ENCODE peak calls at places on chromosomes 6 and 20, in nine cellular contexts. U, J, T, K, H, N, A, G and F are unnamed samples.

GRCh38 chr6:35091353-35092083 is 49.6 kb downstream of the TCP11 start:
- DNase-seq in G (no peak), J (no peak), K (no peak), N (no peak), H (no peak), T (peak; percentile 42), A (no peak), U (no peak), F (no peak)

GRCh38 chr20:21048841-21049273 is 57.3 kb downstream of the LINC00237 start:
- DNase-seq in A (peak; percentile 60), H (peak; percentile 9), U (no peak), N (peak; percentile 67), K (peak; percentile 23), T (no peak), G (peak; percentile 11), J (peak; percentile 54), F (peak; percentile 19)

GRCh38 chr6:28226460-28226859 is 1.4 kb downstream of the ZSCAN9 start:
- DNase-seq in T (no peak), A (no peak), K (no peak), G (no peak), U (no peak), N (no peak), H (no peak), J (no peak), F (no peak)

GRCh38 chr6:6661684-6662083 is 73.2 kb downstream of the LY86 start:
- DNase-seq in H (peak; percentile 23), U (no peak), T (peak; percentile 79), K (no peak), A (no peak), G (no peak), N (no peak), J (peak; percentile 41), F (no peak)

GRCh38 chr6:169953686-169954085 is 202.3 kb downstream of the ERMARD start:
- DNase-seq in A (no peak), H (no peak), J (no peak), N (no peak), U (no peak), G (no peak), T (no peak), K (no peak), F (no peak)

GRCh38 chr20:38243617-38244016 is 16.9 kb downstream of the KIAA1755 start:
- DNase-seq in T (no peak), H (no peak), K (no peak), U (no peak), G (no peak), A (no peak), N (no peak), J (no peak), F (no peak)

GRCh38 chr6:73585566-73586415 is 65.0 kb upstream of the EEF1A1 start:
- DNase-seq in T (peak; percentile 85), N (peak; percentile 23), A (peak; percentile 70), H (peak; percentile 75), G (peak; percentile 42), U (no peak), K (peak; percentile 68), J (peak; percentile 31), F (peak; percentile 74)

GRCh38 chr20:35467339-35468224 is 12.2 kb downstream of the CEP250 start:
- DNase-seq in J (no peak), A (no peak), T (no peak), N (no peak), U (no peak), K (no peak), G (no peak), H (no peak), F (no peak)

GRCh38 chr20:57387945-57388351 is 3.2 kb upstream of the RBM38 start:
- DNase-seq in G (no peak), N (no peak), A (no peak), T (peak; percentile 29), H (no peak), U (no peak), K (no peak), J (no peak), F (no peak)

GRCh38 chr6:138765896-138766487 is 7.6 kb upstream of the CCDC28A start:
- DNase-seq in T (peak; percentile 36), H (peak; percentile 43), G (no peak), A (no peak), J (no peak), N (no peak), K (peak; percentile 33), U (no peak), F (peak; percentile 30)

GRCh38 chr20:10771435-10772140 is 97.8 kb upstream of the JAG1 start:
- DNase-seq in J (no peak), A (no peak), H (no peak), T (no peak), K (no peak), U (no peak), N (no peak), G (no peak), F (no peak)

GRCh38 chr6:32462609-32463008 is 22.9 kb downstream of the HLA-DRA start:
- DNase-seq in A (peak; percentile 25), K (no peak), G (peak; percentile 74), J (no peak), T (no peak), H (no peak), U (no peak), N (no peak), F (no peak)

GRCh38 chr6:152828431-152828830 is 77.8 kb downstream of the VIP start:
- DNase-seq in N (no peak), J (no peak), H (no peak), K (no peak), U (no peak), T (no peak), G (no peak), A (no peak), F (no peak)

GRCh38 chr6:15344831-15345230 is 99.0 kb downstream of the JARID2 start:
- DNase-seq in K (no peak), A (no peak), T (no peak), G (no peak), U (no peak), J (no peak), N (no peak), H (no peak), F (no peak)